ENCODE peak calls at places on chromosome 19, in six cellular contexts. L is tibial nerve; S is CD4-positive, alpha-beta memory T cell; M is thoracic aorta; H is HCT116; X is transverse colon. D is an unnamed sample.

GRCh38 chr19:37977992-37978391 is 71.0 kb downstream of the SIPA1L3 start:
- DNase-seq in L (no peak), S (no peak), M (no peak), H (no peak), X (no peak), D (no peak)

GRCh38 chr19:58366576-58367430 is 4.3 kb upstream of the ZNF497 start:
- DNase-seq in L (no peak), S (no peak), M (no peak), H (no peak), X (no peak), D (no peak)

GRCh38 chr19:56400485-56400884 is 3.6 kb upstream of the ZNF583 start:
- DNase-seq in L (no peak), S (no peak), M (no peak), H (no peak), X (no peak), D (no peak)

GRCh38 chr19:56109216-56109615 is 11.9 kb downstream of the ZNF787 start:
- DNase-seq in L (no peak), S (no peak), M (no peak), H (no peak), X (no peak), D (no peak)

GRCh38 chr19:5863030-5863665 is 7.2 kb downstream of the FUT5 start:
- DNase-seq in L (no peak), S (no peak), M (no peak), H (no peak), X (no peak), D (no peak)

GRCh38 chr19:54837542-54837941 is 12.7 kb upstream of the KIR3DL2 start:
- DNase-seq in L (no peak), S (no peak), M (no peak), H (no peak), X (no peak), D (no peak)

GRCh38 chr19:50191270-50191669 is 12.2 kb upstream of the MYH14 start:
- DNase-seq in L (no peak), S (no peak), M (no peak), H (no peak), X (no peak), D (no peak)

GRCh38 chr19:49741210-49741844 is 21.8 kb downstream of the TSKS start:
- DNase-seq in L (no peak), S (no peak), M (no peak), H (no peak), X (no peak), D (no peak)

GRCh38 chr19:5302396-5302795 is 38.2 kb downstream of the PTPRS start:
- DNase-seq in L (no peak), S (no peak), M (no peak), H (no peak), X (no peak), D (no peak)

GRCh38 chr19:16585808-16586476 is 13.7 kb upstream of the SLC35E1 start:
- DNase-seq in L (no peak), S (no peak), M (no peak), H (no peak), X (peak; percentile 62), D (peak; percentile 66)

GRCh38 chr19:4064551-4065260 is 2.0 kb downstream of the ZBTB7A start:
- DNase-seq in L (no peak), S (peak; percentile 45), M (no peak), H (no peak), X (peak; percentile 66), D (peak; percentile 81)

GRCh38 chr19:49889687-49890348 is 6.9 kb downstream of the IL4I1 start:
- DNase-seq in L (peak; percentile 54), S (peak; percentile 77), M (no peak), H (peak; percentile 53), X (peak; percentile 71), D (peak; percentile 79)

GRCh38 chr19:5691930-5692784 is 2.1 kb downstream of the RPL36 start:
- DNase-seq in L (no peak), S (no peak), M (no peak), H (no peak), X (no peak), D (no peak)

GRCh38 chr19:3319643-3320353 is 46.6 kb upstream of the NFIC start:
- DNase-seq in L (no peak), S (no peak), M (no peak), H (no peak), X (no peak), D (no peak)

GRCh38 chr19:4032436-4032835 is 24.9 kb downstream of the PIAS4 start:
- DNase-seq in L (no peak), S (no peak), M (no peak), H (no peak), X (no peak), D (no peak)

GRCh38 chr19:35462476-35462953 is 14.5 kb downstream of the FFAR2 start:
- DNase-seq in L (no peak), S (peak; percentile 87), M (no peak), H (no peak), X (peak; percentile 18), D (no peak)

GRCh38 chr19:54727562-54727961 is 3.3 kb downstream of the KIR3DL3 start:
- DNase-seq in L (no peak), S (no peak), M (no peak), H (no peak), X (no peak), D (no peak)

GRCh38 chr19:56139847-56140582 is 1.1 kb upstream of the ZNF444 start:
- DNase-seq in L (no peak), S (no peak), M (no peak), H (no peak), X (no peak), D (no peak)

GRCh38 chr19:34996978-34997640 is 3.0 kb upstream of the GRAMD1A start:
- DNase-seq in L (no peak), S (peak; percentile 60), M (no peak), H (no peak), X (no peak), D (no peak)

GRCh38 chr19:29858621-29859020 is 46.8 kb downstream of the CCNE1 start:
- DNase-seq in L (no peak), S (no peak), M (no peak), H (no peak), X (no peak), D (no peak)

GRCh38 chr19:45290381-45290931 is 32.2 kb downstream of the CKM start:
- DNase-seq in L (no peak), S (no peak), M (no peak), H (no peak), X (no peak), D (no peak)

GRCh38 chr19:6362351-6362801 is 1.0 kb downstream of the CLPP start:
- DNase-seq in L (no peak), S (peak; percentile 64), M (no peak), H (no peak), X (no peak), D (no peak)

GRCh38 chr19:6213696-6214585 is 65.8 kb downstream of the MLLT1 start:
- DNase-seq in L (no peak), S (no peak), M (no peak), H (no peak), X (no peak), D (no peak)

GRCh38 chr19:39539165-39539518 is 819 bp downstream of the EID2 start:
- DNase-seq in L (no peak), S (no peak), M (no peak), H (no peak), X (no peak), D (no peak)

GRCh38 chr19:29320076-29320475 is 107.1 kb upstream of the UQCRFS1 start:
- DNase-seq in L (no peak), S (no peak), M (no peak), H (no peak), X (no peak), D (no peak)

GRCh38 chr19:49056101-49056901 is 1.2 kb downstream of the CGB7 start:
- DNase-seq in L (peak; percentile 25), S (peak; percentile 42), M (no peak), H (peak; percentile 34), X (peak; percentile 65), D (peak; percentile 77)

GRCh38 chr19:28468701-28469459 is 744.1 kb downstream of the UQCRFS1 start:
- DNase-seq in L (no peak), S (no peak), M (no peak), H (no peak), X (peak; percentile 75), D (peak; percentile 85)

GRCh38 chr19:28968721-28969120 is 244.2 kb downstream of the UQCRFS1 start:
- DNase-seq in L (no peak), S (no peak), M (no peak), H (no peak), X (no peak), D (no peak)

GRCh38 chr19:49692102-49692599 is 1.2 kb downstream of the CPT1C start:
- DNase-seq in L (no peak), S (no peak), M (no peak), H (no peak), X (no peak), D (no peak)

GRCh38 chr19:7658219-7658686 is 10.6 kb upstream of the RETN start:
- DNase-seq in L (no peak), S (peak; percentile 56), M (no peak), H (no peak), X (peak; percentile 37), D (no peak)

GRCh38 chr19:9151367-9151766 is 11.2 kb downstream of the ZNF317 start:
- DNase-seq in L (no peak), S (no peak), M (no peak), H (no peak), X (no peak), D (no peak)
- H3K36me3 ChIP-seq in L (peaks cover 5% of the 10 kb centered on the region), S (peaks cover 13% of the 10 kb centered on the region), M (peaks cover 32% of the 10 kb centered on the region), H (no peaks in the 10 kb centered on the region), X (peaks cover 15% of the 10 kb centered on the region), D (peaks cover 4% of the 10 kb centered on the region)

GRCh38 chr19:1984360-1984759 is 31.2 kb downstream of the BTBD2 start:
- DNase-seq in L (no peak), S (no peak), M (no peak), H (no peak), X (no peak), D (no peak)
- H3K36me3 ChIP-seq in L (peaks cover 34% of the 10 kb centered on the region), S (peaks cover 46% of the 10 kb centered on the region), M (peaks cover 59% of the 10 kb centered on the region), H (peaks cover 3% of the 10 kb centered on the region), X (peaks cover 25% of the 10 kb centered on the region), D (peaks cover 15% of the 10 kb centered on the region)

GRCh38 chr19:18991050-18991449 is 42.3 kb downstream of the SUGP2 start:
- DNase-seq in L (no peak), S (no peak), M (no peak), H (no peak), X (no peak), D (no peak)
- H3K36me3 ChIP-seq in L (peaks cover 6% of the 10 kb centered on the region), S (peaks cover 30% of the 10 kb centered on the region), M (peaks cover 30% of the 10 kb centered on the region), H (peaks cover 29% of the 10 kb centered on the region), X (peaks cover 22% of the 10 kb centered on the region), D (no peaks in the 10 kb centered on the region)

DNA sequence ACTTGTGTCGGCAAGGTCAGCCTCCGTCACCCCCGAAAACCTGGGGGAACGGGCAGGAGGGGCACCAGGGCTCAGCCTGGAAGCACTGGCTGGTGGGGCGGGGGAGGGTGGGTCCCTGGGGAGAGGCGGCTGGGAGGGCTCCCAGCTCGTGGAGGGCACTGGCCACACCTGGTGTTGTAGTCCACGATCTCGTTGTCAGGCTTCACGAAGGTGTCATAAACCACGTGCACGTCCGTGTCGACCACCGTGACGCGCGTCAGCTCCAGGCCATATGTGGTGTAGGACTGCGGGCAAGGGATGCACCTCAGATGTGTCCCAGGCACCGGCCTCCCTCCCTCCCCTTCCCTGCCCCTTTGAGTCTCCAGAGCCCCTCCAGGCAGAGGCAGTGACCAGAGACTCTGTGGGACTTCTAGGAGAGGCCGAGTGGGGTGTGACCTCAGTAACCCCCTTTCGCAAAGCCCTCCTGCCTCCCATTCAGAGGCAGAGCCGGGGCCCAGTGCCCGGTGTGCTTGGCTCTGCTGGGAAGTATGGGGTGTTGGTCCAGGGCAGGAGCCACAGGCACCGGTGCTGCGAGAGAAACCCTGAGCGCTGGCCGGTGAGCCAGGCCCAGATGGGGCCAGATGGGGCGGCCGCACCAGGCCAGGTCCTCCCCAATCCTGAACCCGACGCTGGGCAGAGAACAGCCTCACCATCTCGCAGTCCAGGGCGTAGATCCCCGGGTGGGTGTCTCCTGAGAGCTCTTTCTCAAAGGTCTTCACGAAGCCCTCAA is 4.6 kb upstream of the ATP8B3 start:
- DNase-seq in L (no peak), S (no peak), M (no peak), H (no peak), X (no peak), D (no peak)
- H3K36me3 ChIP-seq in L (peaks cover 54% of the 10 kb centered on the region), S (peaks cover 36% of the 10 kb centered on the region), M (peaks cover 49% of the 10 kb centered on the region), H (peaks cover 12% of the 10 kb centered on the region), X (peaks cover 44% of the 10 kb centered on the region), D (peaks cover 16% of the 10 kb centered on the region)